ENCODE peak calls at places on chromosomes 16 and 17, in four cellular contexts. One of them, this sample, is unnamed.

GRCh38 chr17:1961187-1961586 is 63.9 kb downstream of the RTN4RL1 start:
- DNase-seq in tibial artery: no peak
- DNase-seq in GM23338: peak; percentile 80
- DNase-seq in effector memory CD8-positive, alpha-beta T cell: no peak
- DNase-seq in this sample: no peak

GRCh38 chr17:78357687-78358537 is 2.0 kb downstream of the SOCS3 start:
- DNase-seq in GM23338: peak; percentile 47
- DNase-seq in effector memory CD8-positive, alpha-beta T cell: no peak
- DNase-seq in tibial artery: no peak
- DNase-seq in this sample: no peak

GRCh38 chr17:82876602-82877391 is 37.0 kb upstream of the ZNF750 start:
- DNase-seq in tibial artery: peak; percentile 87
- DNase-seq in GM23338: peak; percentile 36
- DNase-seq in effector memory CD8-positive, alpha-beta T cell: no peak
- DNase-seq in this sample: no peak

GRCh38 chr17:15886804-15887203 is 58.1 kb upstream of the ADORA2B start:
- DNase-seq in tibial artery: no peak
- DNase-seq in GM23338: no peak
- DNase-seq in effector memory CD8-positive, alpha-beta T cell: no peak
- DNase-seq in this sample: no peak

GRCh38 chr16:85327731-85328664 is 215.7 kb upstream of the CIBAR2 start:
- DNase-seq in GM23338: peak; percentile 99
- DNase-seq in tibial artery: no peak
- DNase-seq in effector memory CD8-positive, alpha-beta T cell: no peak
- DNase-seq in this sample: no peak

GRCh38 chr17:77451894-77452852 is 311.4 kb downstream of the SEC14L1 start:
- DNase-seq in GM23338: peak; percentile 86
- DNase-seq in effector memory CD8-positive, alpha-beta T cell: no peak
- DNase-seq in tibial artery: peak; percentile 68
- DNase-seq in this sample: no peak

GRCh38 chr17:50955667-50956120 is 89.5 kb upstream of the TOB1 start:
- DNase-seq in tibial artery: no peak
- DNase-seq in GM23338: no peak
- DNase-seq in effector memory CD8-positive, alpha-beta T cell: no peak
- DNase-seq in this sample: no peak

GRCh38 chr17:36590082-36590481 is 1.6 kb upstream of the DHRS11 start:
- DNase-seq in effector memory CD8-positive, alpha-beta T cell: no peak
- DNase-seq in tibial artery: no peak
- DNase-seq in GM23338: no peak
- DNase-seq in this sample: no peak

GRCh38 chr17:82053556-82054263 is 2.0 kb downstream of the GPS1 start:
- DNase-seq in effector memory CD8-positive, alpha-beta T cell: no peak
- DNase-seq in tibial artery: no peak
- DNase-seq in GM23338: no peak
- DNase-seq in this sample: no peak

GRCh38 chr16:85381738-85382592 is 231.2 kb upstream of the GSE1 start:
- DNase-seq in GM23338: no peak
- DNase-seq in effector memory CD8-positive, alpha-beta T cell: no peak
- DNase-seq in tibial artery: no peak
- DNase-seq in this sample: no peak

GRCh38 chr16:81879625-81880024 is 100.5 kb downstream of the PLCG2 start:
- DNase-seq in tibial artery: no peak
- DNase-seq in GM23338: peak; percentile 48
- DNase-seq in effector memory CD8-positive, alpha-beta T cell: no peak
- DNase-seq in this sample: no peak

GRCh38 chr17:48194097-48194550 is 86.6 kb downstream of the SNX11 start:
- DNase-seq in GM23338: no peak
- DNase-seq in effector memory CD8-positive, alpha-beta T cell: no peak
- DNase-seq in tibial artery: no peak
- DNase-seq in this sample: no peak

GRCh38 chr17:28047806-28048205 is 5.3 kb downstream of the NLK start:
- DNase-seq in GM23338: peak; percentile 30
- DNase-seq in tibial artery: no peak
- DNase-seq in effector memory CD8-positive, alpha-beta T cell: no peak
- DNase-seq in this sample: no peak

GRCh38 chr16:48734220-48734619 is 124.2 kb upstream of the N4BP1 start:
- DNase-seq in effector memory CD8-positive, alpha-beta T cell: no peak
- DNase-seq in GM23338: no peak
- DNase-seq in tibial artery: no peak
- DNase-seq in this sample: no peak

GRCh38 chr17:5583426-5584382 is 605 bp downstream of the NLRP1 start:
- DNase-seq in effector memory CD8-positive, alpha-beta T cell: no peak
- DNase-seq in tibial artery: peak; percentile 45
- DNase-seq in GM23338: no peak
- DNase-seq in this sample: no peak

GRCh38 chr16:11327277-11328171 is 17.7 kb upstream of the RMI2 start:
- DNase-seq in GM23338: peak; percentile 69
- DNase-seq in tibial artery: no peak
- DNase-seq in effector memory CD8-positive, alpha-beta T cell: peak; percentile 17
- DNase-seq in this sample: peak; percentile 77

GRCh38 chr17:21375757-21376584 is at the start of gene KCNJ12:
- DNase-seq in GM23338: peak; percentile 82
- DNase-seq in tibial artery: no peak
- DNase-seq in effector memory CD8-positive, alpha-beta T cell: no peak
- DNase-seq in this sample: no peak

GRCh38 chr17:63460018-63460417 is 13.9 kb upstream of the CYB561 start:
- DNase-seq in tibial artery: no peak
- DNase-seq in GM23338: no peak
- DNase-seq in effector memory CD8-positive, alpha-beta T cell: no peak
- DNase-seq in this sample: no peak

GRCh38 chr16:9042533-9042932 is 48.9 kb upstream of the HAPSTR1 start:
- DNase-seq in tibial artery: no peak
- DNase-seq in GM23338: peak; percentile 35
- DNase-seq in effector memory CD8-positive, alpha-beta T cell: no peak
- DNase-seq in this sample: no peak

GRCh38 chr17:57372156-57372555 is 115.8 kb downstream of the MSI2 start:
- DNase-seq in effector memory CD8-positive, alpha-beta T cell: no peak
- DNase-seq in tibial artery: no peak
- DNase-seq in GM23338: no peak
- DNase-seq in this sample: no peak

GRCh38 chr17:60073063-60073462 is 5.7 kb downstream of the HEATR6 start:
- DNase-seq in effector memory CD8-positive, alpha-beta T cell: no peak
- DNase-seq in tibial artery: no peak
- DNase-seq in GM23338: no peak
- DNase-seq in this sample: no peak

This sample was measured in GM10248.